ENCODE peak calls at places on chromosome 14, in five cellular contexts. One of them, this sample, is unnamed.

GRCh38 chr14:76826122-76826521 is at the start of gene LRRC74A:
- DNase-seq in NT2/D1: no peak
- DNase-seq in AG10803: no peak
- DNase-seq in T-cell: no peak
- DNase-seq in M059J: no peak
- DNase-seq in this sample: no peak

GRCh38 chr14:52862652-52863338 is 71.4 kb upstream of the GNPNAT1 start:
- DNase-seq in NT2/D1: no peak
- DNase-seq in AG10803: peak
- DNase-seq in T-cell: no peak
- DNase-seq in M059J: no peak
- DNase-seq in this sample: no peak

GRCh38 chr14:79299162-79299561 is 912.1 kb downstream of the DIO2 start:
- DNase-seq in NT2/D1: no peak
- DNase-seq in AG10803: no peak
- DNase-seq in T-cell: no peak
- DNase-seq in M059J: no peak
- DNase-seq in this sample: no peak

GRCh38 chr14:91417134-91417982 is at the start of gene CCDC88C:
- DNase-seq in NT2/D1: no peak
- DNase-seq in AG10803: no peak
- DNase-seq in T-cell: peak
- DNase-seq in M059J: peak
- DNase-seq in this sample: peak

GRCh38 chr14:99391671-99392070 is 89.0 kb downstream of the SETD3 start:
- DNase-seq in NT2/D1: no peak
- DNase-seq in AG10803: peak
- DNase-seq in T-cell: no peak
- DNase-seq in M059J: no peak
- DNase-seq in this sample: no peak

GRCh38 chr14:25389948-25390347 is 340.0 kb upstream of the STXBP6 start:
- DNase-seq in NT2/D1: no peak
- DNase-seq in AG10803: no peak
- DNase-seq in T-cell: no peak
- DNase-seq in M059J: no peak
- DNase-seq in this sample: no peak

GRCh38 chr14:59097681-59098080 is 90.8 kb upstream of the DAAM1 start:
- DNase-seq in NT2/D1: no peak
- DNase-seq in AG10803: no peak
- DNase-seq in T-cell: no peak
- DNase-seq in M059J: no peak
- DNase-seq in this sample: no peak

GRCh38 chr14:102770147-102770909 is 6.9 kb upstream of the TRAF3 start:
- DNase-seq in NT2/D1: no peak
- DNase-seq in AG10803: no peak
- DNase-seq in T-cell: no peak
- DNase-seq in M059J: no peak
- DNase-seq in this sample: no peak

GRCh38 chr14:61121293-61121897 is 140.3 kb downstream of the SLC38A6 start:
- DNase-seq in NT2/D1: no peak
- DNase-seq in AG10803: peak
- DNase-seq in T-cell: no peak
- DNase-seq in M059J: no peak
- DNase-seq in this sample: no peak

GRCh38 chr14:44782775-44783238 is 178.9 kb downstream of the KLHL28 start:
- DNase-seq in NT2/D1: no peak
- DNase-seq in AG10803: peak
- DNase-seq in T-cell: no peak
- DNase-seq in M059J: peak
- DNase-seq in this sample: no peak

GRCh38 chr14:90677484-90678045 is 138.7 kb downstream of the TTC7B start:
- DNase-seq in NT2/D1: no peak
- DNase-seq in AG10803: peak
- DNase-seq in T-cell: no peak
- DNase-seq in M059J: peak
- DNase-seq in this sample: no peak

GRCh38 chr14:84144166-84144565 is 1385.8 kb upstream of the FLRT2 start:
- DNase-seq in NT2/D1: no peak
- DNase-seq in AG10803: no peak
- DNase-seq in T-cell: no peak
- DNase-seq in M059J: no peak
- DNase-seq in this sample: no peak

GRCh38 chr14:23183479-23183878 is at the start of gene SLC7A8:
- DNase-seq in NT2/D1: no peak
- DNase-seq in AG10803: no peak
- DNase-seq in T-cell: peak
- DNase-seq in M059J: no peak
- DNase-seq in this sample: peak

GRCh38 chr14:22558221-22558913 is 30.7 kb downstream of the DAD1 start:
- DNase-seq in NT2/D1: no peak
- DNase-seq in AG10803: no peak
- DNase-seq in T-cell: no peak
- DNase-seq in M059J: no peak
- DNase-seq in this sample: no peak

GRCh38 chr14:99430491-99430890 is 50.2 kb downstream of the SETD3 start:
- DNase-seq in NT2/D1: no peak
- DNase-seq in AG10803: no peak
- DNase-seq in T-cell: peak
- DNase-seq in M059J: no peak
- DNase-seq in this sample: no peak

GRCh38 chr14:70827366-70828151 is 18.2 kb upstream of the MAP3K9 start:
- DNase-seq in NT2/D1: no peak
- DNase-seq in AG10803: peak
- DNase-seq in T-cell: no peak
- DNase-seq in M059J: peak
- DNase-seq in this sample: no peak

GRCh38 chr14:60777856-60778578 is 43.5 kb downstream of the MNAT1 start:
- DNase-seq in NT2/D1: no peak
- DNase-seq in AG10803: peak
- DNase-seq in T-cell: no peak
- DNase-seq in M059J: peak
- DNase-seq in this sample: no peak

GRCh38 chr14:74240794-74241610 is 1.8 kb downstream of the VSX2 start:
- DNase-seq in NT2/D1: no peak
- DNase-seq in AG10803: no peak
- DNase-seq in T-cell: no peak
- DNase-seq in M059J: peak
- DNase-seq in this sample: no peak

GRCh38 chr14:95713596-95714371 is at the start of gene TCL1A:
- DNase-seq in NT2/D1: no peak
- DNase-seq in AG10803: no peak
- DNase-seq in T-cell: no peak
- DNase-seq in M059J: no peak
- DNase-seq in this sample: no peak

GRCh38 chr14:105525861-105526780 is at the start of gene TMEM121:
- DNase-seq in NT2/D1: no peak
- DNase-seq in AG10803: no peak
- DNase-seq in T-cell: no peak
- DNase-seq in M059J: peak
- DNase-seq in this sample: peak

GRCh38 chr14:64825498-64825897 is 54.2 kb downstream of the SPTB start:
- DNase-seq in NT2/D1: no peak
- DNase-seq in AG10803: no peak
- DNase-seq in T-cell: no peak
- DNase-seq in M059J: no peak
- DNase-seq in this sample: no peak

GRCh38 chr14:23864856-23865255 is 88.7 kb upstream of the DHRS4 start:
- DNase-seq in NT2/D1: no peak
- DNase-seq in AG10803: no peak
- DNase-seq in T-cell: no peak
- DNase-seq in M059J: no peak
- DNase-seq in this sample: no peak

GRCh38 chr14:74618078-74618952 is 6.3 kb upstream of the LTBP2 start:
- DNase-seq in NT2/D1: no peak
- DNase-seq in AG10803: peak
- DNase-seq in T-cell: peak
- DNase-seq in M059J: peak
- DNase-seq in this sample: no peak

GRCh38 chr14:33647385-33647786 is 303.5 kb downstream of the EGLN3 start:
- DNase-seq in NT2/D1: no peak
- DNase-seq in AG10803: peak
- DNase-seq in T-cell: no peak
- DNase-seq in M059J: peak
- DNase-seq in this sample: no peak

GRCh38 chr14:57748279-57748678 is 117.6 kb downstream of the SLC35F4 start:
- DNase-seq in NT2/D1: no peak
- DNase-seq in AG10803: no peak
- DNase-seq in T-cell: no peak
- DNase-seq in M059J: no peak
- DNase-seq in this sample: no peak

GRCh38 chr14:101499513-101499912 is 61.8 kb upstream of the DIO3 start:
- DNase-seq in NT2/D1: no peak
- DNase-seq in AG10803: no peak
- DNase-seq in T-cell: no peak
- DNase-seq in M059J: no peak
- DNase-seq in this sample: no peak

GRCh38 chr14:96091941-96092411 is 52.8 kb downstream of the C14orf132 start:
- DNase-seq in NT2/D1: no peak
- DNase-seq in AG10803: no peak
- DNase-seq in T-cell: no peak
- DNase-seq in M059J: no peak
- DNase-seq in this sample: no peak

GRCh38 chr14:22977684-22978486 is 4.5 kb downstream of the AJUBA start:
- DNase-seq in NT2/D1: peak
- DNase-seq in AG10803: peak
- DNase-seq in T-cell: no peak
- DNase-seq in M059J: peak
- DNase-seq in this sample: no peak

GRCh38 chr14:75979641-75980422 is 2.0 kb downstream of the TGFB3 start:
- DNase-seq in NT2/D1: no peak
- DNase-seq in AG10803: no peak
- DNase-seq in T-cell: no peak
- DNase-seq in M059J: no peak
- DNase-seq in this sample: peak

GRCh38 chr14:69715725-69716482 is 51.0 kb upstream of the SRSF5 start:
- DNase-seq in NT2/D1: no peak
- DNase-seq in AG10803: peak
- DNase-seq in T-cell: no peak
- DNase-seq in M059J: peak
- DNase-seq in this sample: peak

GRCh38 chr14:50769893-50770500 is 61.0 kb downstream of the NIN start:
- DNase-seq in NT2/D1: no peak
- DNase-seq in AG10803: no peak
- DNase-seq in T-cell: no peak
- DNase-seq in M059J: no peak
- DNase-seq in this sample: no peak

GRCh38 chr14:74695406-74695805 is 17.5 kb downstream of the AREL1 start:
- DNase-seq in NT2/D1: no peak
- DNase-seq in AG10803: no peak
- DNase-seq in T-cell: no peak
- DNase-seq in M059J: no peak
- DNase-seq in this sample: no peak

GRCh38 chr14:92408186-92408585 is 85.2 kb downstream of the SLC24A4 start:
- DNase-seq in NT2/D1: no peak
- DNase-seq in AG10803: peak
- DNase-seq in T-cell: no peak
- DNase-seq in M059J: peak
- DNase-seq in this sample: no peak

GRCh38 chr14:49892301-49892635 is 614 bp upstream of the ARF6 start:
- DNase-seq in NT2/D1: no peak
- DNase-seq in AG10803: peak
- DNase-seq in T-cell: peak
- DNase-seq in M059J: peak
- DNase-seq in this sample: no peak

GRCh38 chr14:92386637-92387036 is 63.7 kb downstream of the SLC24A4 start:
- DNase-seq in NT2/D1: no peak
- DNase-seq in AG10803: no peak
- DNase-seq in T-cell: no peak
- DNase-seq in M059J: no peak
- DNase-seq in this sample: no peak

This sample was measured in posterior cingulate gyrus.